ENCODE peak calls at places on chromosomes 2 and 18, in eight cellular contexts. One of them, this sample, is unnamed.

GRCh38 chr18:60910534-60910933 is 422.7 kb upstream of the CDH20 start:
- DNase-seq in T-cell: no peak
- DNase-seq in OCI-LY7: no peak
- DNase-seq in effector memory CD8-positive, alpha-beta T cell: no peak
- DNase-seq in H54: no peak
- DNase-seq in iPS-NIHi11: no peak
- DNase-seq in choroid plexus epithelial cell: peak
- DNase-seq in cardiac muscle cell: no peak
- DNase-seq in this sample: no peak

GRCh38 chr2:203790134-203790533 is 77.4 kb upstream of the CTLA4 start:
- DNase-seq in iPS-NIHi11: no peak
- DNase-seq in cardiac muscle cell: no peak
- DNase-seq in choroid plexus epithelial cell: no peak
- DNase-seq in H54: no peak
- DNase-seq in OCI-LY7: no peak
- DNase-seq in effector memory CD8-positive, alpha-beta T cell: no peak
- DNase-seq in T-cell: no peak
- DNase-seq in this sample: no peak

GRCh38 chr18:74493689-74494088 is 2.5 kb upstream of the CNDP2 start:
- DNase-seq in cardiac muscle cell: peak
- DNase-seq in OCI-LY7: peak
- DNase-seq in effector memory CD8-positive, alpha-beta T cell: peak
- DNase-seq in choroid plexus epithelial cell: peak
- DNase-seq in H54: no peak
- DNase-seq in iPS-NIHi11: no peak
- DNase-seq in T-cell: peak
- DNase-seq in this sample: peak

GRCh38 chr2:64017811-64018714 is 1.2 kb downstream of the VPS54 start:
- DNase-seq in T-cell: no peak
- DNase-seq in iPS-NIHi11: no peak
- DNase-seq in OCI-LY7: peak
- DNase-seq in H54: no peak
- DNase-seq in effector memory CD8-positive, alpha-beta T cell: no peak
- DNase-seq in choroid plexus epithelial cell: peak
- DNase-seq in cardiac muscle cell: peak
- DNase-seq in this sample: peak

GRCh38 chr2:176637497-176638166 is 368.4 kb downstream of the MTX2 start:
- DNase-seq in choroid plexus epithelial cell: peak
- DNase-seq in OCI-LY7: no peak
- DNase-seq in effector memory CD8-positive, alpha-beta T cell: no peak
- DNase-seq in iPS-NIHi11: peak
- DNase-seq in T-cell: no peak
- DNase-seq in cardiac muscle cell: no peak
- DNase-seq in H54: peak
- DNase-seq in this sample: peak

GRCh38 chr2:38158361-38159128 is 82.6 kb upstream of the CYP1B1 start:
- DNase-seq in effector memory CD8-positive, alpha-beta T cell: no peak
- DNase-seq in choroid plexus epithelial cell: peak
- DNase-seq in H54: no peak
- DNase-seq in T-cell: no peak
- DNase-seq in OCI-LY7: no peak
- DNase-seq in iPS-NIHi11: no peak
- DNase-seq in cardiac muscle cell: no peak
- DNase-seq in this sample: no peak

GRCh38 chr18:12278765-12279682 is 24.9 kb downstream of the CIDEA start:
- DNase-seq in OCI-LY7: no peak
- DNase-seq in cardiac muscle cell: peak
- DNase-seq in iPS-NIHi11: peak
- DNase-seq in effector memory CD8-positive, alpha-beta T cell: no peak
- DNase-seq in T-cell: no peak
- DNase-seq in choroid plexus epithelial cell: peak
- DNase-seq in H54: peak
- DNase-seq in this sample: no peak

GRCh38 chr2:18544171-18544570 is 16.3 kb downstream of the RDH14 start:
- DNase-seq in T-cell: no peak
- DNase-seq in cardiac muscle cell: no peak
- DNase-seq in iPS-NIHi11: no peak
- DNase-seq in H54: no peak
- DNase-seq in effector memory CD8-positive, alpha-beta T cell: no peak
- DNase-seq in OCI-LY7: no peak
- DNase-seq in choroid plexus epithelial cell: no peak
- DNase-seq in this sample: no peak